ENCODE peak calls at places on chromosomes 2 and 18, in six cellular contexts. W, Q, B, L, S and K are unnamed samples.

GRCh38 chr2:127389778-127390435 is 2.1 kb upstream of the MAP3K2 start:
- DNase-seq in Q (no peak), S (no peak), B (no peak), W (no peak), L (no peak), K (no peak)

GRCh38 chr18:2651981-2652380 is 3.5 kb upstream of the SMCHD1 start:
- DNase-seq in B (no peak), Q (no peak), W (no peak), L (no peak), S (no peak), K (no peak)

GRCh38 chr2:240189686-240190085 is 49.2 kb upstream of the OTOS start:
- DNase-seq in W (no peak), S (no peak), B (peak), Q (no peak), L (no peak), K (no peak)

GRCh38 chr2:197131558-197131855 is 179.1 kb downstream of the ANKRD44 start:
- DNase-seq in B (no peak), W (no peak), Q (no peak), L (no peak), S (no peak), K (no peak)

GRCh38 chr2:26555246-26556133 is 77.6 kb upstream of the OTOF start:
- DNase-seq in W (no peak), Q (no peak), S (no peak), B (peak), L (no peak), K (no peak)

GRCh38 chr18:78085241-78086185 is 835.9 kb downstream of the GALR1 start:
- DNase-seq in W (no peak), S (no peak), L (no peak), Q (no peak), B (no peak), K (no peak)

GRCh38 chr2:190843874-190844699 is 36.5 kb upstream of the GLS start:
- DNase-seq in W (no peak), B (no peak), S (no peak), Q (no peak), L (no peak), K (no peak)

GRCh38 chr2:120949957-120950590 is 214.4 kb downstream of the GLI2 start:
- DNase-seq in S (no peak), L (no peak), B (no peak), W (no peak), Q (no peak), K (no peak)

GRCh38 chr2:112623913-112624777 is 21.6 kb upstream of the SLC20A1 start:
- DNase-seq in B (no peak), W (no peak), Q (peak), S (peak), L (no peak), K (no peak)

GRCh38 chr2:18104583-18105224 is 226.2 kb downstream of the KCNS3 start:
- DNase-seq in W (no peak), B (no peak), Q (no peak), S (no peak), L (no peak), K (no peak)

GRCh38 chr2:15889800-15890498 is 50.4 kb upstream of the MYCN start:
- DNase-seq in Q (no peak), W (no peak), S (no peak), B (no peak), L (no peak), K (no peak)

GRCh38 chr2:40101076-40101688 is 322.1 kb upstream of the THUMPD2 start:
- DNase-seq in L (no peak), Q (no peak), W (no peak), S (no peak), B (no peak), K (no peak)

GRCh38 chr18:46630160-46630559 is 26.9 kb downstream of the LOXHD1 start:
- DNase-seq in S (no peak), B (no peak), L (no peak), W (no peak), Q (no peak), K (no peak)

GRCh38 chr2:218859994-218860831 is 608 bp downstream of the WNT6 start:
- DNase-seq in Q (no peak), L (no peak), S (no peak), B (no peak), W (no peak), K (no peak)

GRCh38 chr18:79580481-79581171 is 99.0 kb upstream of the CTDP1 start:
- DNase-seq in W (no peak), Q (no peak), S (no peak), B (no peak), L (no peak), K (no peak)